ENCODE peak calls at places on chromosomes 12 and 14, in nine cellular contexts. C is neural progenitor cell, Z is fibroblast of pulmonary artery, A is HepG2, Y is pancreas, K is natural killer cell, N is astrocyte of the spinal cord, B is right lobe of liver, P is A549. F is an unnamed sample.

GRCh38 chr12:31749024-31749704 is 20.3 kb upstream of the AMN1 start:
- DNase-seq in C (no peak), N (peak), Z (peak), K (peak), P (peak), A (peak), Y (peak), B (peak), F (peak)

GRCh38 chr12:51507188-51507587 is 82.6 kb downstream of the SLC4A8 start:
- DNase-seq in N (no peak), Y (no peak), C (no peak), A (no peak), K (no peak), P (no peak), Z (no peak), B (no peak), F (no peak)

GRCh38 chr12:91307957-91308705 is 125.5 kb upstream of the DCN start:
- DNase-seq in P (no peak), Y (no peak), N (no peak), A (no peak), Z (no peak), K (no peak), C (peak), B (no peak), F (no peak)

GRCh38 chr14:29454026-29454693 is 473.5 kb downstream of the PRKD1 start:
- DNase-seq in P (no peak), C (peak), Z (no peak), B (no peak), A (no peak), Y (no peak), N (no peak), K (no peak), F (no peak)

GRCh38 chr12:60539592-60539991 is 943.8 kb downstream of the SLC16A7 start:
- DNase-seq in P (no peak), B (no peak), N (no peak), Z (no peak), Y (no peak), K (no peak), A (no peak), C (no peak), F (no peak)

GRCh38 chr12:94329366-94329765 is 130.3 kb downstream of the CEP83 start:
- DNase-seq in N (no peak), A (no peak), C (no peak), Z (no peak), Y (no peak), K (no peak), B (no peak), P (no peak), F (no peak)

GRCh38 chr12:71900091-71900490 is 38.6 kb upstream of the TPH2 start:
- DNase-seq in K (no peak), Z (peak), N (peak), P (peak), C (no peak), A (peak), Y (no peak), B (no peak), F (no peak)

GRCh38 chr14:50677527-50678063 is 9.5 kb upstream of the SAV1 start:
- DNase-seq in Y (no peak), A (peak), Z (peak), K (no peak), B (no peak), P (no peak), C (no peak), N (peak), F (no peak)

GRCh38 chr12:131430158-131430772 is 280.6 kb upstream of the SFSWAP start:
- DNase-seq in Z (no peak), B (no peak), A (no peak), K (no peak), P (no peak), N (no peak), Y (no peak), C (no peak), F (no peak)

GRCh38 chr14:53696217-53696965 is 260.2 kb downstream of the BMP4 start:
- DNase-seq in C (no peak), P (no peak), A (peak), Y (no peak), N (no peak), B (no peak), Z (no peak), K (no peak), F (no peak)

GRCh38 chr12:40253936-40254335 is 29.1 kb downstream of the LRRK2 start:
- DNase-seq in P (no peak), Z (peak), N (peak), Y (no peak), A (no peak), C (no peak), K (no peak), B (no peak), F (no peak)

GRCh38 chr12:93415723-93416464 is 25.9 kb downstream of the UBE2N start:
- DNase-seq in C (no peak), Y (no peak), Z (peak), K (no peak), B (no peak), N (peak), P (no peak), A (no peak), F (no peak)

GRCh38 chr12:22413592-22413991 is 79.1 kb upstream of the ST8SIA1 start:
- DNase-seq in A (no peak), B (no peak), N (no peak), C (no peak), P (no peak), Y (no peak), K (no peak), Z (no peak), F (no peak)

GRCh38 chr14:79278798-79279644 is 932.3 kb downstream of the DIO2 start:
- DNase-seq in P (peak), K (no peak), Y (peak), C (peak), B (peak), N (peak), A (peak), Z (peak), F (peak)

GRCh38 chr14:20757963-20758362 is 10.2 kb upstream of the EDDM3B start:
- DNase-seq in N (no peak), Y (peak), P (no peak), K (peak), C (peak), A (no peak), Z (no peak), B (no peak), F (no peak)

GRCh38 chr12:28237423-28237822 is 47.2 kb downstream of the CCDC91 start:
- DNase-seq in C (no peak), Z (peak), N (no peak), A (peak), K (no peak), P (no peak), Y (no peak), B (no peak), F (no peak)

GRCh38 chr12:115569694-115570093 is 707.8 kb downstream of the MED13L start:
- DNase-seq in N (peak), Z (no peak), C (peak), K (no peak), B (no peak), A (peak), P (no peak), Y (no peak), F (no peak)

GRCh38 chr12:44837114-44837800 is 38.9 kb downstream of the NELL2 start:
- DNase-seq in Y (no peak), P (no peak), K (no peak), N (no peak), A (no peak), Z (no peak), C (no peak), B (no peak), F (no peak)

GRCh38 chr14:97692084-97692483 is 894.9 kb downstream of the VRK1 start:
- DNase-seq in N (no peak), Y (no peak), P (no peak), C (no peak), B (no peak), A (no peak), Z (no peak), K (no peak), F (no peak)

GRCh38 chr12:133264173-133264572 is 28.5 kb upstream of the ANHX start:
- DNase-seq in A (no peak), B (no peak), Z (no peak), Y (no peak), K (no peak), N (no peak), P (no peak), C (no peak), F (no peak)

GRCh38 chr12:21813751-21814150 is 39.2 kb upstream of the KCNJ8 start:
- DNase-seq in P (no peak), K (no peak), C (no peak), N (no peak), B (no peak), A (no peak), Y (no peak), Z (no peak), F (no peak)

GRCh38 chr12:108975024-108975593 is 45.8 kb downstream of the SVOP start:
- DNase-seq in Y (no peak), Z (no peak), B (no peak), A (no peak), K (no peak), N (no peak), P (no peak), C (no peak), F (no peak)

GRCh38 chr12:88633312-88633711 is 53.0 kb upstream of the KITLG start:
- DNase-seq in K (no peak), Z (no peak), C (no peak), A (no peak), P (no peak), N (peak), Y (no peak), B (no peak), F (no peak)

GRCh38 chr12:62301080-62301798 is 41.0 kb downstream of the USP15 start:
- DNase-seq in N (no peak), K (no peak), P (no peak), C (no peak), B (no peak), A (no peak), Z (no peak), Y (no peak), F (no peak)

GRCh38 chr12:132907216-132907615 is 19.8 kb upstream of the CHFR start:
- DNase-seq in P (no peak), Y (no peak), Z (no peak), C (no peak), A (no peak), K (no peak), B (no peak), N (no peak), F (no peak)

DNA sequence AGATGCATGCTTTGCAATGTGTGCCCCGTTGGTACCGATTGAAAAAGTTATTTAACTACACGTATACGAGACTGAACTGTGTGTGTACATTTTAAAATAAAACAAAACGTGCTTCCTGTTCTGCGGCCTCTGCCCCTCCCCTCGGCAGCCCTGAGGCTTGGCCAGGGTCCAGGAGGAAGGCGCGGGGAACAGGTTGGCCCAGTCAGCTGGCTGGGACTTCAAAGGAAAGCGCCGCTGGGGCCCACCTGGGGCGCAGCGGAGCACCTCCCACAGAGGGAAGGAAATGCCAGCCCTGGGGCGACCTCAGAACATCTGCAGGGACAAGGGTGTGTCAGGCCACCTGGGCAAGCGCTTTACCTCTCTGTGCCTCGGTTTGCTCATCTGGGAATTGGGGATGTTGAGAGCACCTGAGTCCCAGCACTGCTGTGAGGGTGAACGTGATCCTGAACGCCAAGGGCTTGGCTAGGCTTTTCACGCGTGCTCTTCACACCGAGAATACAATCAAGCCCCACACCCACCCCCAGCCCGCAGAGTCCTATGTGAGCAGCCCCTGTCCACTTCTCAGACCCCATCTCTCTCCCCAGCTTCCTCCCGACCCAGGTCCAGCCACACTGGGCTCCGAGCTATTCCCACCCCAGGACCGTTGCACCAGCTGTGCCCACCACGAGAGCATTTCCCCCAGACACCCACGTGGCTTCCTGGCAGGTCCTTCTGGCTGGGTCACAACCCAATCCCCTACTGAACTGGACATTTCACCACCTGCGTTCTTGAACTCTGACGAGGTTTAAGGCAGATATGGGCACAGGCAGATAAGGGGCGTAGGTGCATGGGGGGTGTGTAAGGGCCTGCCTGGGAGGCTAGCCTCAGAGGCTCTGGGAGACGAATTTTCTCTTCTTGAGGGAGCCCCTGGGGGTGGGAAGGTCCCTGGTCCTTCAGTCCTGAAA is 41.9 kb upstream of the NCOR2 start:
- DNase-seq in B (peak), Z (peak), A (peak), K (peak), N (peak), C (no peak), Y (peak), P (peak), F (peak)
- TF ChIP-seq CTCF in B (no peak), Z (no peak), A (peak), K (no peak), N (no peak), C (no peak), Y (no peak), P (no peak), F (no peak)

DNA sequence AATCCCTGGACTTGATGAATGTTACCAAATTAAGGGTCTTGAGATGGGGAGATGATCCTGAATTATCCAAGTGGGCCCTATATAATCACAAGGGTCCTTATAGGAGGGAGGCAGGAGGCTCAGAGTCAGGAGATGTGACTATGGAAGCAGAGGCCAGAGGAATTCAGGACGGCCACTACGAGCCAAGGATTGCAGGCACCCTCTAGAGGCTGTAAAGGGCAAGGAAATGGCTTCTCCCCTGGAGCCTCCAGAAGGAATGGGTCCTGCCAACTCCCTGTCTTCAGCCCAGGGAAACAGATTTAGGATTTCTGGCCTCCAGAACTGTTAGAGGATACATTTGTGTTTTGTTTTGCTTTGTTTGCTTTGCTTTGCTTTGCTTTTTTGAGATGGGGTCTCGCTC is 8.8 kb downstream of the BDKRB1 start:
- DNase-seq in Y (no peak), C (peak), N (no peak), P (no peak), Z (peak), B (no peak), K (no peak), A (no peak), F (no peak)
- TF ChIP-seq CTCF in Y (no peak), C (peak), N (peak), P (peak), Z (peak), B (no peak), K (no peak), A (peak), F (no peak)

DNA sequence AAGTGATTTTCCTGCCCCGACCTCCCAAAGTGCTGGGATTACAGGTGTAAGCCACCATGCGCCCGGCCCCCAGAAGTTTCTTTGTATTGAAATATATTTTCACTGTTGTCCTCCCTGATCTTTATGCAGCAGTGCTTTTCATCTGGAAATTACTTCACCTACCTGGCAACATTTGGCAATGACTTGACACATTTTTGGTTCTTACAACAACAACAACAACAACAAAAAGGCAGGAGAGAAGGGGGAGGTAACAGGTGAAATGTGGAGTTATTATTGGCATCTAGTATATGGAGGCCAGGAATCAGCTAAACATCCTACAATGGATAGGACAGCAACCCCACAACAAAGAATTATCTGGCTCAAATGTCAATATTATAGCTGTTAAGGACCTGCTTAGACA is 13.9 kb downstream of the FANCM start:
- DNase-seq in A (no peak), C (no peak), K (no peak), Y (no peak), P (no peak), B (no peak), N (no peak), Z (no peak), F (no peak)
- TF ChIP-seq CTCF in A (no peak), C (no peak), K (no peak), Y (no peak), P (no peak), B (no peak), N (no peak), Z (no peak), F (no peak)

GRCh38 chr12:113983777-113984448 is 17.8 kb upstream of the RBM19 start:
- DNase-seq in K (no peak), Y (no peak), C (no peak), B (no peak), A (no peak), Z (no peak), N (no peak), P (no peak), F (no peak)

GRCh38 chr12:113978080-113978479 is 12.0 kb upstream of the RBM19 start:
- DNase-seq in A (no peak), N (no peak), C (no peak), K (no peak), Y (no peak), P (no peak), B (no peak), Z (no peak), F (no peak)

GRCh38 chr12:113980054-113980453 is 13.9 kb upstream of the RBM19 start:
- DNase-seq in P (no peak), Y (no peak), Z (no peak), K (no peak), A (no peak), B (no peak), N (no peak), C (no peak), F (no peak)

GRCh38 chr12:113981876-113982275 is 15.8 kb upstream of the RBM19 start:
- DNase-seq in A (no peak), Y (no peak), Z (no peak), K (no peak), C (no peak), N (no peak), P (no peak), B (no peak), F (no peak)

DNA sequence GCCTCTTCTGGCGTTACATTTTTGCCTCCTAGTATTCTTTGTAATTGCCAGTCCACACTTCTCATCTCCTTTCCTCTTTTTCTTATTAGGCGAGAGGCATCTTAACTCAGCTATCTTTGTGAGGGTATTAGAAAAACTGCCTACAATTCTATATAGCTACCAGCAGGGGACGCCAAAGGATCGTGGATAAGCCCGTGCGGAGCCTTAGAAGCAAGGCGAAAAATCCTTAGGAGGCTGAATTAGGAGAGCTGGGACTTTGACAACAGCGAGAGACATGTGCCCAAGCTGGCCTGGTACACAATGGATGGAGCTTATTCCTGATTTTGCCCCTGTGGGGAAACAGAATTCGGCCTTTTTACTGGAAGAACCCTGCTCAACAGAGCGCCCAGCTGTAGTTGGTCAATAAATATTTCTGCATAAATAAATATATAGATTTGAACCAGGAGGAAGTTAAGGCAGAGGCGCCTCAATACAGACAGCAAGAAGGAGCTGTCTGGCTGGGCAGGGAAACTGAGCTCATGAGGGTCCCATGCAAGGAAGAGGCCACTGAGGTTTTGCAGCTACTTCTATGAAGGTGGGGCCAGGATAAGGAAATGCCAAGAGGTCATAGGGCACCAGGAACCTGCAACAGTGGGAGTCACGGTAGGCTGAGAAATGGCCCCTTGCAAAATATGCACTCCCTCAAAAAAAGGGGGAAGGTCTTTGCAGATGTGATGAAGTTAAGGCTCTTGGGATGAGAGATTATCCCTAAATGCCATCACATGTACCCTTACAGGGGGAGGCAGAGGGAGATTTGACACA is 14.6 kb upstream of the RBM19 start:
- DNase-seq in Z (peak), N (peak), B (peak), A (peak), Y (peak), K (no peak), C (peak), P (peak), F (no peak)
- TF ChIP-seq CTCF in Z (no peak), N (peak), B (peak), A (peak), Y (peak), K (peak), C (peak), P (peak), F (peak)

DNA sequence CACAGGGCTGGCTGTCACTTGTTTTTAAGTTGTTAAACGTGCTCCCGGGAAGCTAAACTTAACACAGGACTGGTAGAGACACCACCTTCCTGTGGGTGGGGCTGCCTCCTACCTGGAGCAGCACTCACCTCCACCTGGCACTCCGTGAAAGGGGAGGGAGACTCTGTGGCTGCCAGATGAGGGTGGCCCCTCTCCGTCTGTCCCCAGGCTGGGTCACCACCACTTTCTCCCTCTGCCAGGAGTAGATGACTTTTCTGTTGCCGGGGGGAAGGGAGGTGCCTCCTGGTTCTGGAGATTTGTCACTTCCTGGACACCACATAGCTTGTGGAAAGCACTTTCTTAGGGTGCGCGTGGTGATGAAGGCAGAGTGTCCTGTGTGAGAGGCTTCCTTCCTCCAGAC is 81.3 kb downstream of the WDR20 start:
- DNase-seq in K (no peak), N (no peak), Y (no peak), B (no peak), A (no peak), P (no peak), Z (peak), C (no peak), F (no peak)
- TF ChIP-seq CTCF in K (no peak), N (no peak), Y (no peak), B (no peak), A (no peak), P (no peak), Z (no peak), C (no peak), F (no peak)

GRCh38 chr12:69630191-69630590 is 19.5 kb upstream of the LRRC10 start:
- DNase-seq in C (no peak), Z (no peak), P (peak), A (peak), B (no peak), N (no peak), K (no peak), Y (no peak), F (no peak)
- TF ChIP-seq CTCF in C (peak), Z (peak), P (peak), A (peak), B (no peak), N (peak), K (no peak), Y (no peak), F (no peak)

GRCh38 chr12:65728913-65729793 is 95.1 kb upstream of the HMGA2 start:
- DNase-seq in C (peak), N (peak), B (no peak), P (no peak), Y (no peak), Z (no peak), K (no peak), A (no peak), F (no peak)
- TF ChIP-seq CTCF in C (no peak), N (no peak), B (no peak), P (no peak), Y (no peak), Z (no peak), K (no peak), A (no peak), F (no peak)

F was measured in gastrocnemius medialis.